ENCODE peak calls at places on chromosome 2, in eight cellular contexts. A is kidney epithelial cell, I is fibroblast of the conjunctiva, Q is AG08396, B is prostate gland, H is HTR-8/SVneo, M is mesenchymal stem cell, L is sigmoid colon. V is an unnamed sample.

GRCh38 chr2:53131416-53131815 is 636.2 kb upstream of the CHAC2 start:
- DNase-seq in A (peak; percentile 47), I (no peak), Q (peak; percentile 3), B (no peak), H (peak; percentile 32), M (peak; percentile 13), L (no peak), V (no peak)

GRCh38 chr2:128611421-128612320 is 293.0 kb upstream of the HS6ST1 start:
- DNase-seq in A (no peak), I (no peak), Q (no peak), B (no peak), H (no peak), M (no peak), L (peak; percentile 37), V (no peak)

GRCh38 chr2:182504903-182505302 is 78.1 kb upstream of the PDE1A start:
- DNase-seq in A (peak; percentile 7), I (peak; percentile 22), Q (peak; percentile 37), B (no peak), H (peak; percentile 11), M (peak; percentile 92), L (no peak), V (no peak)

GRCh38 chr2:29114841-29115609 is at the start of gene CLIP4:
- DNase-seq in A (no peak), I (no peak), Q (peak; percentile 87), B (peak; percentile 27), H (peak; percentile 51), M (peak; percentile 63), L (peak; percentile 78), V (peak; percentile 43)

GRCh38 chr2:25310965-25311865 is 30.5 kb downstream of the DNMT3A start:
- DNase-seq in A (no peak), I (no peak), Q (no peak), B (peak; percentile 82), H (no peak), M (no peak), L (no peak), V (no peak)

GRCh38 chr2:178484245-178485041 is 4.2 kb downstream of the PLEKHA3 start:
- DNase-seq in A (no peak), I (no peak), Q (no peak), B (no peak), H (no peak), M (peak; percentile 15), L (peak; percentile 61), V (no peak)

GRCh38 chr2:237291138-237291792 is 122.7 kb downstream of the COL6A3 start:
- DNase-seq in A (no peak), I (peak; percentile 99), Q (peak; percentile 82), B (peak; percentile 87), H (peak; percentile 79), M (peak; percentile 99), L (peak; percentile 99), V (peak; percentile 95)

GRCh38 chr2:150911766-150912280 is 349.8 kb downstream of the RBM43 start:
- DNase-seq in A (no peak), I (peak; percentile 89), Q (peak; percentile 74), B (peak; percentile 11), H (peak; percentile 13), M (peak; percentile 85), L (peak; percentile 90), V (peak; percentile 53)